ENCODE peak calls at places on chromosomes 6 and 20, in four cellular contexts. O, Z, J and M are unnamed samples.

GRCh38 chr6:168035098-168035660 is 37.7 kb downstream of the KIF25 start:
- DNase-seq in Z (no peak), J (peak), O (no peak), M (peak)

GRCh38 chr6:130293800-130294199 is 71.0 kb upstream of the SAMD3 start:
- DNase-seq in J (peak), Z (no peak), O (no peak), M (peak)

GRCh38 chr6:16352258-16352635 is 113.9 kb downstream of the GMPR start:
- DNase-seq in J (no peak), Z (no peak), O (no peak), M (no peak)

GRCh38 chr6:75855047-75855446 is 106.0 kb downstream of the MYO6 start:
- DNase-seq in O (no peak), Z (no peak), J (peak), M (no peak)

GRCh38 chr6:17043148-17043522 is 58.7 kb upstream of the STMND1 start:
- DNase-seq in Z (no peak), J (no peak), O (no peak), M (no peak)

GRCh38 chr6:119879731-119880130 is 530.2 kb upstream of the MAN1A1 start:
- DNase-seq in O (no peak), J (no peak), Z (no peak), M (no peak)

GRCh38 chr6:57434944-57435343 is 117.5 kb downstream of the PRIM2 start:
- DNase-seq in Z (no peak), O (no peak), J (no peak), M (no peak)

GRCh38 chr6:4599924-4600323 is 176.3 kb upstream of the CDYL start:
- DNase-seq in J (no peak), O (no peak), Z (no peak), M (peak)

GRCh38 chr6:81753709-81754678 is 1.5 kb upstream of the TENT5A start:
- DNase-seq in O (peak), J (peak), Z (no peak), M (peak)

GRCh38 chr6:42610416-42610815 is 46.6 kb downstream of the UBR2 start:
- DNase-seq in J (no peak), Z (no peak), O (no peak), M (no peak)

GRCh38 chr6:128358111-128358780 is 162.2 kb downstream of the PTPRK start:
- DNase-seq in O (no peak), Z (no peak), J (no peak), M (no peak)

GRCh38 chr20:18831830-18832229 is 18.2 kb downstream of the SCP2D1 start:
- DNase-seq in Z (no peak), O (no peak), J (no peak), M (no peak)

GRCh38 chr20:4829494-4830211 is 107.9 kb downstream of the PRND start:
- DNase-seq in Z (no peak), J (no peak), O (no peak), M (no peak)

GRCh38 chr6:125658125-125658524 is 91.3 kb upstream of the HEY2 start:
- DNase-seq in J (no peak), Z (no peak), O (no peak), M (no peak)

GRCh38 chr6:21871831-21872230 is 278.3 kb downstream of the SOX4 start:
- DNase-seq in Z (no peak), J (no peak), O (no peak), M (no peak)

GRCh38 chr20:59827138-59828056 is 106.0 kb downstream of the SYCP2 start:
- DNase-seq in Z (no peak), J (no peak), O (no peak), M (peak)

GRCh38 chr20:63937596-63937995 is 18.6 kb downstream of the UCKL1 start:
- DNase-seq in J (no peak), O (no peak), Z (no peak), M (no peak)

GRCh38 chr6:80769101-80769500 is 662.6 kb downstream of the BCKDHB start:
- DNase-seq in Z (no peak), O (no peak), J (no peak), M (no peak)

GRCh38 chr6:44538841-44539240 is 151.3 kb downstream of the CDC5L start:
- DNase-seq in O (no peak), J (no peak), Z (no peak), M (peak)

GRCh38 chr6:7219310-7219709 is 93.7 kb downstream of the SSR1 start:
- DNase-seq in O (no peak), Z (no peak), J (no peak), M (no peak)

GRCh38 chr20:37922016-37922415 is 19.1 kb downstream of the VSTM2L start:
- DNase-seq in Z (no peak), J (no peak), O (no peak), M (no peak)

GRCh38 chr20:56616704-56617103 is 12.4 kb upstream of the TFAP2C start:
- DNase-seq in J (no peak), O (no peak), Z (no peak), M (peak)

GRCh38 chr20:51579137-51579536 is 36.6 kb upstream of the NFATC2 start:
- DNase-seq in J (no peak), O (no peak), Z (no peak), M (peak)

GRCh38 chr6:107207251-107207890 is 92.1 kb upstream of the BEND3 start:
- DNase-seq in O (no peak), J (no peak), Z (no peak), M (no peak)

GRCh38 chr20:36663026-36663425 is 17.0 kb upstream of the SLA2 start:
- DNase-seq in O (no peak), Z (no peak), J (no peak), M (no peak)

GRCh38 chr20:1817577-1818211 is 77.5 kb upstream of the SIRPA start:
- DNase-seq in J (no peak), Z (no peak), O (no peak), M (peak)

GRCh38 chr20:36467076-36467999 is 74.0 kb upstream of the MYL9 start:
- DNase-seq in Z (no peak), O (no peak), J (no peak), M (peak)

GRCh38 chr20:49724637-49725606 is 11.2 kb upstream of the B4GALT5 start:
- DNase-seq in Z (no peak), J (no peak), O (no peak), M (no peak)

GRCh38 chr6:70086806-70087205 is 216.1 kb downstream of the COL9A1 start:
- DNase-seq in J (no peak), O (no peak), Z (no peak), M (no peak)

GRCh38 chr6:38631186-38631783 is 8.4 kb downstream of the BTBD9 start:
- DNase-seq in J (no peak), O (no peak), Z (no peak), M (no peak)

GRCh38 chr20:42276718-42277117 is 658.5 kb upstream of the CHD6 start:
- DNase-seq in O (no peak), J (no peak), Z (no peak), M (no peak)

GRCh38 chr6:14109411-14109826 is 8.2 kb upstream of the CD83 start:
- DNase-seq in J (no peak), Z (no peak), O (no peak), M (no peak)

GRCh38 chr20:20755674-20756319 is 43.4 kb upstream of the RALGAPA2 start:
- DNase-seq in Z (no peak), J (no peak), O (no peak), M (no peak)

GRCh38 chr6:159084493-159085091 is 39.8 kb upstream of the TAGAP start:
- DNase-seq in O (no peak), Z (no peak), J (no peak), M (no peak)